ENCODE peak calls at places on chromosomes 2 and 18, in six cellular contexts. C is Ammon's horn, Y is A549, S is amygdala, B is substantia nigra, N is NCI-H774. W is an unnamed sample.

GRCh38 chr18:28177828-28178635 is 1.1 kb upstream of the CDH2 start:
- DNase-seq in Y (peak; percentile 51), C (peak; percentile 80), B (peak; percentile 80), N (peak; percentile 73), S (peak; percentile 86), W (no peak)

GRCh38 chr2:46073540-46074018 is 223.6 kb upstream of the EPAS1 start:
- DNase-seq in B (no peak), S (no peak), Y (peak; percentile 89), N (no peak), C (no peak), W (peak; percentile 24)

GRCh38 chr2:191066281-191067233 is 52.6 kb upstream of the STAT1 start:
- DNase-seq in C (peak; percentile 11), S (no peak), B (no peak), N (no peak), Y (no peak), W (no peak)

GRCh38 chr2:73043978-73044832 is 27.3 kb downstream of the SFXN5 start:
- DNase-seq in C (peak; percentile 58), S (no peak), Y (no peak), B (no peak), N (no peak), W (no peak)

GRCh38 chr18:78914586-78914935 is 65.1 kb upstream of the SALL3 start:
- DNase-seq in Y (no peak), B (no peak), N (no peak), C (no peak), S (no peak), W (no peak)

GRCh38 chr18:3360211-3360610 is 89.8 kb upstream of the TGIF1 start:
- DNase-seq in Y (no peak), N (no peak), S (peak; percentile 62), B (peak; percentile 42), C (peak; percentile 82), W (no peak)

GRCh38 chr2:149828506-149829210 is 241.1 kb upstream of the MMADHC start:
- DNase-seq in B (no peak), Y (no peak), N (no peak), C (no peak), S (no peak), W (no peak)

GRCh38 chr2:207766697-207767460 is 2.8 kb downstream of the FZD5 start:
- DNase-seq in C (no peak), Y (no peak), N (no peak), B (no peak), S (peak; percentile 5), W (no peak)

GRCh38 chr2:173326806-173327205 is 27.9 kb upstream of the CDCA7 start:
- DNase-seq in S (no peak), N (no peak), Y (no peak), B (no peak), C (no peak), W (no peak)

GRCh38 chr18:79936641-79937040 is 14.8 kb downstream of the SLC66A2 start:
- DNase-seq in B (no peak), N (no peak), Y (no peak), S (no peak), C (no peak), W (no peak)

GRCh38 chr2:103445356-103445755 is 683.5 kb downstream of the TMEM182 start:
- DNase-seq in C (peak; percentile 23), N (peak; percentile 19), S (no peak), B (no peak), Y (no peak), W (no peak)

GRCh38 chr2:4110273-4110672 is 406.9 kb downstream of the DCDC2C start:
- DNase-seq in C (no peak), Y (no peak), B (no peak), S (no peak), N (no peak), W (no peak)

GRCh38 chr2:207227062-207227748 is 61.5 kb upstream of the KLF7 start:
- DNase-seq in N (no peak), C (peak; percentile 86), Y (no peak), B (peak; percentile 41), S (peak; percentile 73), W (no peak)

GRCh38 chr2:21836766-21837543 is 713.2 kb downstream of the TDRD15 start:
- DNase-seq in N (no peak), Y (no peak), C (no peak), S (no peak), B (no peak), W (no peak)

GRCh38 chr2:65070172-65070830 is 14.1 kb downstream of the CEP68 start:
- DNase-seq in S (no peak), N (no peak), C (no peak), Y (no peak), B (no peak), W (peak; percentile 61)

GRCh38 chr18:9771261-9771976 is 63.3 kb downstream of the RAB31 start:
- DNase-seq in B (peak; percentile 69), C (peak; percentile 85), S (peak; percentile 85), Y (peak; percentile 38), N (peak; percentile 49), W (peak; percentile 83)

GRCh38 chr2:40098786-40099470 is 319.9 kb upstream of the THUMPD2 start:
- DNase-seq in C (no peak), N (no peak), B (no peak), Y (no peak), S (no peak), W (no peak)

GRCh38 chr2:23280401-23280800 is 104.6 kb upstream of the KLHL29 start:
- DNase-seq in C (no peak), Y (no peak), N (no peak), B (no peak), S (no peak), W (no peak)

GRCh38 chr2:111133603-111134002 is 12.9 kb downstream of the BCL2L11 start:
- DNase-seq in S (no peak), Y (no peak), C (no peak), N (no peak), B (no peak), W (no peak)

GRCh38 chr18:55090566-55091187 is 131.4 kb upstream of the CCDC68 start:
- DNase-seq in B (no peak), N (no peak), C (peak; percentile 45), Y (no peak), S (no peak), W (peak; percentile 50)

W was measured in LoVo.